ENCODE peak calls at places on chromosomes 2 and 18, in eight cellular contexts. G, H, F, B, L, V, O and D are unnamed samples.

GRCh38 chr2:60925994-60926750 is 44.8 kb downstream of the REL start:
- DNase-seq in G (no peak), H (no peak), F (no peak), B (no peak), L (no peak), V (no peak), O (no peak), D (no peak)

GRCh38 chr2:8457092-8457481 is 224.8 kb upstream of the ID2 start:
- DNase-seq in G (no peak), H (peak; percentile 39), F (peak; percentile 83), B (peak; percentile 36), L (peak; percentile 29), V (peak; percentile 42), O (no peak), D (peak; percentile 85)

GRCh38 chr2:16336916-16337315 is 328.7 kb downstream of the CYRIA start:
- DNase-seq in G (no peak), H (no peak), F (no peak), B (no peak), L (no peak), V (no peak), O (no peak), D (no peak)

GRCh38 chr2:69933839-69934613 is 19.1 kb downstream of the MXD1 start:
- DNase-seq in G (no peak), H (no peak), F (no peak), B (no peak), L (no peak), V (peak; percentile 46), O (no peak), D (no peak)

GRCh38 chr2:220220009-220220408 is 592.6 kb downstream of the SLC4A3 start:
- DNase-seq in G (no peak), H (no peak), F (no peak), B (no peak), L (no peak), V (no peak), O (no peak), D (no peak)

GRCh38 chr2:184119920-184120820 is 478.2 kb upstream of the ZNF804A start:
- DNase-seq in G (no peak), H (no peak), F (no peak), B (no peak), L (no peak), V (no peak), O (no peak), D (no peak)

GRCh38 chr2:240196716-240197438 is 56.4 kb upstream of the OTOS start:
- DNase-seq in G (no peak), H (peak; percentile 20), F (no peak), B (peak; percentile 45), L (no peak), V (no peak), O (no peak), D (peak; percentile 62)

GRCh38 chr2:179886-180285 is 83.9 kb downstream of the SH3YL1 start:
- DNase-seq in G (no peak), H (no peak), F (no peak), B (no peak), L (no peak), V (no peak), O (no peak), D (no peak)

GRCh38 chr2:70081221-70081620 is 6.1 kb upstream of the PCBP1 start:
- DNase-seq in G (no peak), H (no peak), F (no peak), B (peak; percentile 48), L (no peak), V (no peak), O (no peak), D (no peak)

GRCh38 chr2:239832995-239833727 is 192.0 kb downstream of the NDUFA10 start:
- DNase-seq in G (no peak), H (peak; percentile 18), F (no peak), B (peak; percentile 32), L (no peak), V (no peak), O (peak; percentile 1), D (peak; percentile 47)

GRCh38 chr18:79901665-79902064 is 49.8 kb downstream of the SLC66A2 start:
- DNase-seq in G (no peak), H (no peak), F (peak; percentile 5), B (no peak), L (no peak), V (no peak), O (no peak), D (peak; percentile 53)

GRCh38 chr2:132670104-132670960 is at the start of gene LYPD1:
- DNase-seq in G (no peak), H (no peak), F (no peak), B (peak; percentile 59), L (no peak), V (no peak), O (no peak), D (peak; percentile 74)

GRCh38 chr18:77250501-77250925 is 865 bp downstream of the GALR1 start:
- DNase-seq in G (no peak), H (no peak), F (no peak), B (no peak), L (no peak), V (no peak), O (no peak), D (no peak)

GRCh38 chr2:186962085-186962747 is 113.2 kb upstream of the ZSWIM2 start:
- DNase-seq in G (no peak), H (peak; percentile 3), F (no peak), B (no peak), L (no peak), V (no peak), O (no peak), D (no peak)

GRCh38 chr2:168166902-168167510 is 80.4 kb downstream of the STK39 start:
- DNase-seq in G (peak; percentile 83), H (no peak), F (no peak), B (no peak), L (no peak), V (no peak), O (no peak), D (no peak)
- TF ChIP-seq POLR2AphosphoS5 in G (peak; percentile 47), H (no peak), F (no peak), B (no peak), L (no peak), V (no peak), O (no peak), D (no peak)

DNA sequence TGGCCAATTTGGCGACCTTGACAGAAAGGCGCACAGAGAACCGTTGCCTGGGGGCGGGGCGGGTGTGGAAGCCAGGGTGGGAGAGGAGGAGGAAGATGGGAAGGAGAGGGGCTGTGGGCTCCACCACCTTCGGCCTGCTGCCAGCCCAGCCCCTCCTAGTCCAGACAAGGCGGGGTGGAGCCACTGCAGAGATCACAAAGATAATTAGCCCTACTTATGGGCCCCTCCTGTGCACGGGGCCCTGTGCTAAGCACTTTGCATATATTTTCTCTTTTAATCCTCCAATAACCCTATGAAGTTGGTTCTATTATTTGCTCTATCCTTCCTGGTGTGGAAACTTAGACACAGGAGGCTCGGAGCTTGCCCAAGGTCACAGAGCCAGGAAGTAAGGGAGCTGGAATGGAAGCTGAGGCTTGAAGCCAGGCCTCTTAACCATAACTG is 13.7 kb upstream of the ECEL1 start:
- DNase-seq in G (no peak), H (no peak), F (no peak), B (no peak), L (no peak), V (no peak), O (no peak), D (no peak)
- TF ChIP-seq POLR2A in G (no peak), H (no peak), F (no peak), B (no peak), L (no peak), V (no peak), O (no peak), D (no peak)

GRCh38 chr2:153055182-153055581 is 336.8 kb downstream of the ARL6IP6 start:
- DNase-seq in G (no peak), H (no peak), F (no peak), B (no peak), L (no peak), V (no peak), O (no peak), D (no peak)

GRCh38 chr2:153057743-153058142 is 339.3 kb downstream of the ARL6IP6 start:
- DNase-seq in G (no peak), H (no peak), F (no peak), B (no peak), L (no peak), V (no peak), O (no peak), D (no peak)

GRCh38 chr2:153059338-153060052 is 341.1 kb downstream of the ARL6IP6 start:
- DNase-seq in G (peak; percentile 61), H (no peak), F (no peak), B (no peak), L (no peak), V (no peak), O (peak; percentile 51), D (no peak)
- TF ChIP-seq POLR2AphosphoS5 in G (no peak), H (no peak), F (no peak), B (no peak), L (no peak), V (no peak), O (peak; percentile 81), D (no peak)

GRCh38 chr2:20523798-20524197 is 76.9 kb downstream of the RHOB start:
- DNase-seq in G (no peak), H (no peak), F (no peak), B (no peak), L (no peak), V (no peak), O (no peak), D (no peak)

GRCh38 chr2:20526146-20526545 is 79.3 kb downstream of the RHOB start:
- DNase-seq in G (no peak), H (no peak), F (no peak), B (no peak), L (no peak), V (no peak), O (no peak), D (no peak)

GRCh38 chr2:20526666-20527065 is 79.8 kb downstream of the RHOB start:
- DNase-seq in G (no peak), H (peak; percentile 46), F (no peak), B (peak; percentile 67), L (no peak), V (no peak), O (no peak), D (no peak)

GRCh38 chr2:20524412-20525040 is 77.7 kb downstream of the RHOB start:
- DNase-seq in G (no peak), H (no peak), F (peak; percentile 22), B (peak; percentile 80), L (no peak), V (peak; percentile 54), O (no peak), D (no peak)

DNA sequence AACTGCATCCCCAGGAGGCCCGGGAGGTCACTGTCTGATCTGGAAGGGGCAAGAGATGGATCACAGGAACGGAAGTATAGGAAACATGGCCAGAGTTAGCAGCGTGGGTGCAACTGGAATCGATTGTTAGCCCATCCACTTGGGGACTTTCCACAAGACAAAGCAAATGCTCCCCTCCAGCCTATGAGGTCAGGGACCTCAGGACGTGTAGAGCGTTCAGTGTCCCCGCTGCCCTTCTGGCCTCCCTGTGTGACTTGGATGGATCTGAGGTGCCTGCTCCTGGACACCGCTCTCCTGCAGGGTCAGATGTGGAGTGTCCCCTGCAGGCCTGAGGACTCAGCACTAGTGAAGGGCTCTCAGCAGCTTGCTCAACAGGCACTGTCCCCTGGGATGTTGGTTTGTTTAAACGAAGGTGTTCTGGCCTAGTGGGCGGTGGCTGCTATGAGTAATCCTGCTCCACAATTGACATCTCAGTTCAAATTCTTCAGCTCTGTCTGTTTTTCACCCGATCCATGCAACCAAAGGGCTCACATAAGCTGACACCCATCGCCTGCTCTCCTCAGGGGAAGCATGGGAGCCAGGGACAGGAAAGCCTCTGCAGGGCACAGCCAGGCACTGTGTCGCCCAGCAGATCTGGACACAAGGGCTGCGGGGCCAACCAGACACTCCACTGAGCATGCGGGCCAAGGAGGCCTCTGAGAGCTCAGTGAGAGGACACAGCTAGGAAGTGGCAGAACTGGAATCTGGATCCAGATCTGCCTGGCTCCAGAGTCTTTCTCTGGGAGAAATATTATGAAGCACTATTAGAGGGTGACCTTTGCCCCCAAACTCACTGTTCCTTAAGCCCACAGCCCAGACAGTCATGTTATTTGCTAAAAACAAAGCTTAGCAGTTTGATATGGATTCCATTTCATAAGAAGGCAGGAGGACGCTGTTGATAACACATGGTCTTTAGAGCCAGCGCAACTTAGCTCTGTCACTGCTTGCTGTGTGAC is 78.5 kb downstream of the RHOB start:
- DNase-seq in G (no peak), H (peak; percentile 44), F (peak; percentile 21), B (peak; percentile 89), L (no peak), V (peak; percentile 28), O (no peak), D (no peak)
- TF ChIP-seq POLR2A in G (no peak), H (no peak), F (no peak), B (no peak), L (peak; percentile 74), V (no peak), O (no peak), D (no peak)